ENCODE peak calls at places on chromosome 21, in four cellular contexts. J is K562, T is A549, M is HepG2. B is an unnamed sample.

GRCh38 chr21:36656138-36656537 is 42.8 kb upstream of the SIM2 start:
- DNase-seq in M (no peak), T (no peak), J (no peak), B (no peak)

GRCh38 chr21:37452222-37452621 is 85.6 kb downstream of the DYRK1A start:
- DNase-seq in J (no peak), T (no peak), M (no peak), B (no peak)

GRCh38 chr21:24045775-24046215 is 1561.5 kb downstream of the MRPL39 start:
- DNase-seq in J (no peak), T (no peak), M (no peak), B (no peak)

GRCh38 chr21:37079211-37079824 is 6.3 kb downstream of the TTC3 start:
- DNase-seq in T (no peak), M (peak; percentile 25), J (no peak), B (no peak)

GRCh38 chr21:26385721-26386120 is 187.4 kb downstream of the CYYR1 start:
- DNase-seq in J (no peak), T (no peak), M (no peak), B (no peak)

GRCh38 chr21:43361127-43361492 is 65.8 kb downstream of the SIK1 start:
- DNase-seq in J (no peak), T (no peak), M (no peak), B (no peak)

GRCh38 chr21:37502947-37503346 is 136.4 kb downstream of the DYRK1A start:
- DNase-seq in M (no peak), T (no peak), J (no peak), B (no peak)

GRCh38 chr21:43768868-43769167 is 7.3 kb downstream of the CSTB start:
- DNase-seq in J (no peak), T (no peak), M (no peak), B (no peak)

GRCh38 chr21:27590271-27590670 is 623.4 kb upstream of the ADAMTS5 start:
- DNase-seq in T (no peak), J (no peak), M (no peak), B (no peak)

GRCh38 chr21:34531399-34531798 is 19.4 kb upstream of the KCNE1 start:
- DNase-seq in T (no peak), M (no peak), J (no peak), B (no peak)

GRCh38 chr21:34534522-34534921 is 22.5 kb upstream of the KCNE1 start:
- DNase-seq in M (peak; percentile 28), J (no peak), T (no peak), B (no peak)

GRCh38 chr21:34535886-34536285 is 23.9 kb upstream of the KCNE1 start:
- DNase-seq in M (no peak), T (no peak), J (no peak), B (no peak)

GRCh38 chr21:34536311-34536710 is 24.3 kb upstream of the KCNE1 start:
- DNase-seq in M (no peak), J (no peak), T (no peak), B (no peak)

GRCh38 chr21:34533938-34534337 is 21.9 kb upstream of the KCNE1 start:
- DNase-seq in J (no peak), T (no peak), M (no peak), B (no peak)
- TF ChIP-seq KDM1A in J (no peak), T (no peak), M (no peak), B (no peak)

GRCh38 chr21:29237110-29238051 is 61.3 kb upstream of the BACH1 start:
- DNase-seq in J (no peak), T (no peak), M (no peak), B (no peak)

GRCh38 chr21:29240136-29240535 is 58.6 kb upstream of the BACH1 start:
- DNase-seq in M (no peak), J (no peak), T (no peak), B (no peak)

GRCh38 chr21:29235714-29236197 is 63.0 kb upstream of the BACH1 start:
- DNase-seq in M (no peak), T (no peak), J (no peak), B (no peak)

GRCh38 chr21:29238052-29238966 is 60.4 kb upstream of the BACH1 start:
- DNase-seq in T (no peak), M (no peak), J (no peak), B (no peak)

GRCh38 chr21:29238967-29239289 is 59.8 kb upstream of the BACH1 start:
- DNase-seq in T (no peak), M (no peak), J (no peak), B (no peak)
- TF ChIP-seq JUN in T (no peak), M (no peak), J (no peak), B (no peak)

GRCh38 chr21:42280356-42281195 is 34.6 kb downstream of the TFF3 start:
- DNase-seq in J (no peak), T (no peak), M (no peak), B (no peak)
- TF ChIP-seq KDM1A in J (no peak), T (no peak), M (no peak), B (no peak)

GRCh38 chr21:29481641-29482040 is 182.9 kb downstream of the BACH1 start:
- DNase-seq in M (no peak), J (no peak), T (no peak), B (no peak)
- TF ChIP-seq JUN in M (no peak), J (no peak), T (no peak), B (no peak)

DNA sequence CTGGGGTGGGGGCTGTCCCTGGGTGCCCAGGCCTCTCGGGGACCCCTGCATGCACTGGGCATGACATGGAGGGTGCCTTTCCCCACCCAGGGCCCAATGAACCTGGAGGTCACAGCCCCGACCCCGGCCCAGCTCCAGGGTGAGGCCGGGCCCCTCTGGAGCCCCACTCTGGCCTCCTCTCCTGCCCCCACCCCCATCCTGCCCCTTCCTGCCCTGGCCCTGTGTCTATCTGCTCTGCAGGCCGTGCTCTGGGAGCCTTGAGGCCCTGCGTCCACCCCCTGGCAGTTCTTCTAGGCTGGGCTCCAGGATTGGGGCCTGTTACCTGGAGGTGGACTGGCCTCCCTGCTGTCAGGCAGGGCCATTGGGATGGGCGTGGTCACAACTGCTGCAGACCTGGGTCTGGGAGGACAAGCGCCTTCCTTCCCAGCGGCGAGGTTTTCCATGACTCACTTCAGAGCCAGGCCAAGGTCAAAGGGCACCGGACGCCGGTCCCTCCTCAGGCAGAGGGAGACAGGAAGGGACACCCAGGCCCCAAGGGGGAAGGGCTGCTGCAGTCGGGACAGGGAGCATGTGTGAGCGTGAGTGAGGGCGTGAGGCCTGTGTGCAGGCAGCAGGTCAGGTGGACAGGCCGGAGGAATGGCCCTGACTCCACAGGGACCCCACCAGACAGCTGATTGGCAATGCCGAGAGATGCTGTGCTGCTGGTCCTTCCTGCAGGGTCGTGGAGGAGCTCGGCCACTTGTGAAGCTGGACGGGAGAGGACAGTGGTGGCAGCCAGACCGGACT is 31.1 kb upstream of the POFUT2 start:
- DNase-seq in M (peak; percentile 94), T (peak; percentile 41), J (peak; percentile 95), B (no peak)
- TF ChIP-seq KDM1A in M (peak; percentile 26), T (no peak), J (no peak), B (no peak)

GRCh38 chr21:31475223-31475622 is 131.2 kb upstream of the TIAM1 start:
- DNase-seq in M (no peak), T (no peak), J (no peak), B (no peak)

GRCh38 chr21:31473685-31474345 is 129.8 kb upstream of the TIAM1 start:
- DNase-seq in M (no peak), J (no peak), T (no peak), B (no peak)

GRCh38 chr21:31470896-31471694 is 127.0 kb upstream of the TIAM1 start:
- DNase-seq in M (no peak), T (no peak), J (no peak), B (no peak)

GRCh38 chr21:31476551-31477120 is 132.6 kb upstream of the TIAM1 start:
- DNase-seq in T (peak; percentile 4), M (no peak), J (no peak), B (no peak)

GRCh38 chr21:31471865-31472264 is 127.8 kb upstream of the TIAM1 start:
- DNase-seq in J (no peak), M (no peak), T (no peak), B (no peak)
- TF ChIP-seq JUN in J (no peak), M (no peak), T (no peak), B (no peak)